ENCODE peak calls at places on chromosomes 16 and 17, in eight cellular contexts. L, X, Y, N, S, M, B and Z are unnamed samples. For H3K4me1, the result is how much of the 10 kb centered on the place peaks cover.

GRCh38 chr16:83992624-83993023 is 24.6 kb downstream of the NECAB2 start:
- DNase-seq in S (no peak), X (no peak), Y (no peak), L (peak), N (no peak), M (no peak), B (no peak), Z (no peak)

GRCh38 chr17:63573634-63574033 is 23.4 kb downstream of the DCAF7 start:
- DNase-seq in Y (no peak), L (no peak), M (no peak), X (peak), S (no peak), N (no peak), B (no peak), Z (no peak)

GRCh38 chr16:77732241-77732946 is 10.1 kb downstream of the NUDT7 start:
- DNase-seq in X (no peak), N (no peak), S (no peak), M (no peak), L (no peak), Y (no peak), B (no peak), Z (no peak)

GRCh38 chr16:48503779-48504178 is 106.2 kb downstream of the N4BP1 start:
- DNase-seq in X (no peak), N (no peak), Y (no peak), S (peak), B (no peak), L (peak), M (no peak), Z (no peak)

GRCh38 chr16:19898166-19898565 is 13.5 kb upstream of the GPRC5B start:
- DNase-seq in X (no peak), B (no peak), M (no peak), N (no peak), L (no peak), Y (no peak), S (no peak), Z (no peak)

GRCh38 chr16:83952587-83952939 is 477 bp upstream of the OSGIN1 start:
- DNase-seq in B (no peak), Y (no peak), L (peak), S (no peak), M (no peak), N (no peak), X (no peak), Z (no peak)

GRCh38 chr16:19245326-19245925 is 40.1 kb upstream of the CLEC19A start:
- DNase-seq in L (no peak), S (no peak), X (no peak), M (no peak), Y (no peak), B (no peak), N (no peak), Z (no peak)

GRCh38 chr17:32267690-32268205 is 2.1 kb downstream of the RHBDL3 start:
- DNase-seq in Y (no peak), M (peak), B (no peak), S (no peak), X (peak), N (no peak), L (no peak), Z (no peak)

GRCh38 chr17:35540589-35541404 is 3.3 kb upstream of the SLFN12L start:
- DNase-seq in M (peak), S (peak), X (no peak), L (peak), N (no peak), B (no peak), Y (peak), Z (peak)

GRCh38 chr17:48483471-48484131 is 47.2 kb downstream of the HOXB1 start:
- DNase-seq in Y (peak), N (peak), S (no peak), M (no peak), B (no peak), L (no peak), X (no peak), Z (no peak)

GRCh38 chr16:89275837-89276720 is 58.6 kb downstream of the ZNF778 start:
- DNase-seq in S (no peak), B (no peak), X (no peak), N (no peak), L (peak), M (no peak), Y (no peak), Z (no peak)

GRCh38 chr16:80663078-80663477 is 122.3 kb downstream of the DYNLRB2 start:
- DNase-seq in N (no peak), X (no peak), B (no peak), Y (no peak), S (no peak), M (no peak), L (no peak), Z (no peak)

GRCh38 chr17:48051706-48052486 is 3.7 kb downstream of the NFE2L1 start:
- DNase-seq in M (no peak), Y (no peak), S (peak), B (no peak), X (peak), N (no peak), L (peak), Z (no peak)

GRCh38 chr16:64459402-64459801 is 662.5 kb downstream of the CDH11 start:
- DNase-seq in L (no peak), M (no peak), N (no peak), B (no peak), Y (no peak), X (no peak), S (no peak), Z (no peak)

GRCh38 chr17:46147167-46147749 is 46.0 kb downstream of the KANSL1 start:
- DNase-seq in L (no peak), Y (no peak), S (no peak), X (no peak), M (no peak), B (no peak), N (no peak), Z (no peak)

GRCh38 chr17:45335721-45336120 is 18.9 kb upstream of the MAP3K14 start:
- DNase-seq in L (no peak), N (no peak), Y (no peak), M (peak), B (peak), X (no peak), S (no peak), Z (no peak)

GRCh38 chr17:57838453-57838852 is 11.4 kb downstream of the MRPS23 start:
- DNase-seq in L (no peak), N (no peak), X (no peak), B (no peak), Y (no peak), M (no peak), S (no peak), Z (no peak)

GRCh38 chr17:2438823-2439222 is 38.0 kb upstream of the MNT start:
- DNase-seq in M (no peak), N (no peak), X (no peak), Y (no peak), L (no peak), B (no peak), S (no peak), Z (no peak)

GRCh38 chr17:50634123-50634914 is at the start of gene ABCC3:
- DNase-seq in S (peak), Y (no peak), B (peak), L (peak), N (no peak), X (peak), M (peak), Z (no peak)

GRCh38 chr16:65666132-65666869 is 544.4 kb upstream of the CDH11 start:
- DNase-seq in S (no peak), L (no peak), X (peak), N (no peak), Y (no peak), B (no peak), M (no peak), Z (no peak)

GRCh38 chr17:76841776-76842405 is 26.3 kb upstream of the MGAT5B start:
- DNase-seq in X (peak), Y (no peak), S (no peak), N (no peak), B (no peak), L (no peak), M (no peak), Z (no peak)

GRCh38 chr16:12087901-12088364 is 111.4 kb downstream of the SNX29 start:
- DNase-seq in X (no peak), M (peak), S (peak), N (no peak), Y (peak), B (peak), L (peak), Z (peak)

DNA sequence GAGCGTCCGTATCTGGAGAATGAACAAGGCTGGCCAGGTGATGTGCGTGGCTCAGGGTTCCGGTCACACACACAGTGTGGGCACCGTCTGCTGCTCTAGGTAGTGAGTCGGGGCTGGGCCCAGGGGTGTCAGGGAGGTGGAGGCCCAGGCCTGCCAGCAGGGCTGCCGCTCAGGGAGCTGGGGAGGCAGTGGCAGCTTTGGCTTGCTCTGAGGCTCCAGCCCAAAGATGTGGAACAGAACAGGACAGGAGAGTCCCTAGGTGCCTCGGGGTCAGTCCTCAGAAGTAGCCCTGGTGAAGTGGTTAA is 4.3 kb downstream of the TBL3 start:
- DNase-seq in N (no peak), M (no peak), Y (no peak), S (no peak), X (no peak), L (no peak), B (no peak), Z (no peak)
- H3K4me1 ChIP-seq in N (under half), M (under half), Y (under half), S (under half), X (under half), L (under half), B (under half), Z (under half)

GRCh38 chr17:7713782-7714181 is 3.8 kb upstream of the DNAH2 start:
- DNase-seq in L (no peak), X (no peak), Y (peak), S (no peak), B (no peak), M (no peak), N (no peak), Z (no peak)

GRCh38 chr17:7711356-7711755 is 6.2 kb upstream of the DNAH2 start:
- DNase-seq in Y (no peak), L (no peak), N (no peak), B (no peak), X (peak), S (no peak), M (no peak), Z (no peak)

GRCh38 chr17:7710341-7710740 is 5.3 kb downstream of the EFNB3 start:
- DNase-seq in M (no peak), S (no peak), B (no peak), L (no peak), Y (no peak), N (no peak), X (no peak), Z (no peak)

GRCh38 chr17:7714721-7715594 is 2.6 kb upstream of the DNAH2 start:
- DNase-seq in B (no peak), X (no peak), L (no peak), Y (no peak), N (no peak), S (no peak), M (no peak), Z (no peak)

DNA sequence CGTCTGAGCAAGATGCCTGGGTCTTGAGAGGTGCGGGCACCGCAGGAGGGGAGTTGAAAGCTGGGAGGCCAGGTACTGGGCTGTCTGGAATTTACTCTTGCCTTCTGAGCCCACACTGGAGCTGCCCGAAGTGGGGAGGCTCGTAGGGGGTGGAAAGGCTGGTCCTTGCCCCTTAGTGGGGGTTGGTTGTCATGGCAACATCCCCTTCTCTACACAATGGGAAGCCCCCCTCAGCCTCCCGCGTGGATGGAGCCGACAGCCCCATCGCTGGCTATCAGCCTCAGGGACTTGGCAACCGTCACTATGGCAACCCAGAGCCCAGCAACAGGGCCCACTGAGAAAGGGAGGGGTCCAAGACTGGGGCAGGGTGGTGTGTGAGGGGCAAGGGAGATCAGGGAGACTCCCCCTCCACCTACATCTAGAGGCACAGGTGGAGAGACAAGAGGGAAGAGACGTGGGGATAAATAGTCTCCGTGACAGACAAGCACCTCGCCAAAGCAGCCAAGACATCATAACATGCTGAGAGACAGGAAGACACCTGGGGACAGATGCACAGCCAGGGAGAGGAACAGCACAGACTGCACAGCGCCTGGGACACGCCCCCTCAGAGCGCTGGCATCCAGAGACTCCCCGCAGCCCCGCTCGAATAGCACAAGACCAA is 5.3 kb upstream of the DNAH2 start:
- DNase-seq in L (no peak), B (no peak), X (peak), Y (peak), S (no peak), M (no peak), N (no peak), Z (no peak)
- H3K27ac ChIP-seq in L (no peak), B (no peak), X (no peak), Y (no peak), S (no peak), M (no peak), N (no peak), Z (no peak)

GRCh38 chr16:51705142-51705541 is 554.1 kb upstream of the SALL1 start:
- DNase-seq in N (no peak), Y (no peak), X (no peak), L (no peak), S (no peak), B (no peak), M (no peak), Z (no peak)

GRCh38 chr16:51697454-51697853 is 546.4 kb upstream of the SALL1 start:
- DNase-seq in Y (no peak), X (no peak), S (no peak), L (no peak), N (no peak), M (no peak), B (no peak), Z (no peak)

GRCh38 chr16:51698647-51699046 is 547.6 kb upstream of the SALL1 start:
- DNase-seq in X (no peak), M (no peak), Y (no peak), B (no peak), S (no peak), N (no peak), L (no peak), Z (no peak)

GRCh38 chr16:51701025-51701424 is 550.0 kb upstream of the SALL1 start:
- DNase-seq in X (no peak), S (no peak), B (no peak), L (no peak), N (no peak), Y (no peak), M (no peak), Z (no peak)
- H3K4me1 ChIP-seq in X (under half), S (under half), B (under half), L (under half), N (under half), Y (under half), M (under half), Z (under half)

GRCh38 chr16:10262377-10263132 is 80.3 kb upstream of the GRIN2A start:
- DNase-seq in S (no peak), Y (no peak), L (no peak), B (no peak), N (no peak), X (no peak), M (no peak), Z (no peak)

GRCh38 chr16:10256855-10257641 is 74.8 kb upstream of the GRIN2A start:
- DNase-seq in N (no peak), B (peak), Y (peak), L (peak), S (no peak), M (no peak), X (peak), Z (peak)

GRCh38 chr16:10255728-10256127 is 73.5 kb upstream of the GRIN2A start:
- DNase-seq in S (no peak), X (no peak), B (no peak), Y (no peak), M (no peak), N (no peak), L (no peak), Z (no peak)

GRCh38 chr16:10265770-10266615 is 83.8 kb upstream of the GRIN2A start:
- DNase-seq in Y (no peak), M (no peak), X (no peak), B (no peak), S (no peak), L (no peak), N (no peak), Z (no peak)

GRCh38 chr16:10261077-10261476 is 78.8 kb upstream of the GRIN2A start:
- DNase-seq in N (no peak), Y (no peak), B (no peak), X (no peak), L (no peak), S (no peak), M (no peak), Z (no peak)
- H3K27ac ChIP-seq in N (no peak), Y (no peak), B (no peak), X (no peak), L (no peak), S (no peak), M (no peak), Z (no peak)

GRCh38 chr17:82105417-82105881 is 7.4 kb upstream of the FASN start:
- DNase-seq in L (peak), B (no peak), X (no peak), S (no peak), M (no peak), Y (no peak), N (no peak), Z (no peak)
- H3K4me1 ChIP-seq in L (under half), B (under half), X (half or more), S (under half), M (half or more), Y (under half), N (under half), Z (under half)

GRCh38 chr17:5837055-5837491 is 233.1 kb upstream of the WSCD1 start:
- DNase-seq in B (no peak), M (no peak), Y (no peak), X (no peak), L (no peak), N (peak), S (no peak), Z (no peak)
- H3K27ac ChIP-seq in B (no peak), M (no peak), Y (no peak), X (no peak), L (no peak), N (peak), S (no peak), Z (no peak)

GRCh38 chr17:40158438-40158837 is 18.1 kb downstream of the CASC3 start:
- DNase-seq in M (no peak), S (no peak), Y (no peak), X (no peak), L (no peak), N (no peak), B (no peak), Z (no peak)
- H3K4me1 ChIP-seq in M (under half), S (under half), Y (under half), X (under half), L (under half), N (under half), B (under half), Z (under half)